ENCODE peak calls at places on chromosomes 1 and 21, in five cellular contexts. U is fibroblast of gingiva, A is kidney tubule cell, T is occipital lobe, W is naive B cell. F is an unnamed sample.

GRCh38 chr21:20856926-20857325 is 141.3 kb upstream of the NCAM2 start:
- DNase-seq in U (no peak), A (no peak), T (no peak), W (no peak), F (no peak)

GRCh38 chr1:229431270-229432115 is 2.4 kb downstream of the ACTA1 start:
- DNase-seq in U (no peak), A (no peak), T (no peak), W (no peak), F (no peak)

GRCh38 chr1:6870086-6870485 is 84.8 kb downstream of the CAMTA1 start:
- DNase-seq in U (peak; percentile 80), A (no peak), T (no peak), W (no peak), F (peak; percentile 73)

GRCh38 chr1:192763243-192763642 is 45.6 kb upstream of the RGS2 start:
- DNase-seq in U (no peak), A (peak; percentile 33), T (no peak), W (no peak), F (peak; percentile 33)

GRCh38 chr1:91584866-91585265 is 84.2 kb downstream of the CDC7 start:
- DNase-seq in U (no peak), A (peak; percentile 19), T (no peak), W (no peak), F (no peak)

GRCh38 chr1:153699116-153699515 is 20.6 kb downstream of the NPR1 start:
- DNase-seq in U (peak; percentile 68), A (peak; percentile 56), T (no peak), W (no peak), F (peak; percentile 35)

GRCh38 chr1:179129702-179130473 is 48.0 kb downstream of the TOR3A start:
- DNase-seq in U (no peak), A (peak; percentile 61), T (no peak), W (peak; percentile 66), F (peak; percentile 66)

GRCh38 chr1:165773324-165773965 is 4.8 kb upstream of the TMCO1 start:
- DNase-seq in U (peak; percentile 57), A (peak; percentile 94), T (no peak), W (no peak), F (peak; percentile 88)

GRCh38 chr1:19814681-19815503 is at the start of gene RNF186:
- DNase-seq in U (no peak), A (peak; percentile 76), T (no peak), W (no peak), F (no peak)

GRCh38 chr1:165481820-165482532 is 37.0 kb upstream of the RXRG start:
- DNase-seq in U (peak; percentile 69), A (peak; percentile 91), T (no peak), W (no peak), F (peak; percentile 92)

GRCh38 chr21:35048706-35049617 is at the start of gene RUNX1:
- DNase-seq in U (peak; percentile 74), A (peak; percentile 93), T (no peak), W (peak; percentile 88), F (peak; percentile 99)

GRCh38 chr1:112540395-112540794 is 31.6 kb downstream of the WNT2B start:
- DNase-seq in U (peak; percentile 70), A (no peak), T (no peak), W (no peak), F (peak; percentile 31)

GRCh38 chr1:206468571-206468970 is 1.7 kb upstream of the IKBKE start:
- DNase-seq in U (no peak), A (no peak), T (no peak), W (no peak), F (no peak)

GRCh38 chr1:55375617-55376258 is 160.6 kb upstream of the USP24 start:
- DNase-seq in U (peak; percentile 53), A (peak; percentile 52), T (no peak), W (peak; percentile 13), F (peak; percentile 53)

GRCh38 chr1:246267896-246268295 is 239.2 kb downstream of the SMYD3 start:
- DNase-seq in U (no peak), A (no peak), T (no peak), W (no peak), F (no peak)

GRCh38 chr1:66998972-66999371 is 55.0 kb downstream of the SLC35D1 start:
- DNase-seq in U (no peak), A (no peak), T (no peak), W (no peak), F (no peak)

GRCh38 chr1:230498704-230499103 is 72.6 kb upstream of the PGBD5 start:
- DNase-seq in U (no peak), A (no peak), T (no peak), W (no peak), F (no peak)

GRCh38 chr1:77085109-77085508 is 134.1 kb downstream of the PIGK start:
- DNase-seq in U (no peak), A (no peak), T (no peak), W (no peak), F (no peak)

GRCh38 chr1:231387770-231388669 is 34.1 kb downstream of the EGLN1 start:
- DNase-seq in U (no peak), A (peak; percentile 56), T (no peak), W (no peak), F (peak; percentile 77)

GRCh38 chr1:183363967-183364366 is 54.2 kb downstream of the NMNAT2 start:
- DNase-seq in U (peak; percentile 34), A (no peak), T (no peak), W (no peak), F (no peak)

GRCh38 chr1:37808369-37809319 is 636 bp upstream of the YRDC start:
- DNase-seq in U (peak; percentile 83), A (peak; percentile 79), T (peak; percentile 83), W (no peak), F (peak; percentile 79)

GRCh38 chr1:183881387-183882084 is 76.6 kb downstream of the RGL1 start:
- DNase-seq in U (peak; percentile 39), A (peak; percentile 79), T (peak; percentile 22), W (no peak), F (peak; percentile 91)

GRCh38 chr21:26843912-26844257 is 1.3 kb downstream of the ADAMTS1 start:
- DNase-seq in U (no peak), A (peak; percentile 56), T (no peak), W (no peak), F (peak; percentile 65)

GRCh38 chr1:212699104-212699838 is 369 bp downstream of the BATF3 start:
- DNase-seq in U (peak; percentile 18), A (peak; percentile 53), T (no peak), W (peak; percentile 31), F (peak; percentile 52)

GRCh38 chr1:111553199-111553598 is 49.8 kb upstream of the ADORA3 start:
- DNase-seq in U (peak; percentile 14), A (peak; percentile 93), T (no peak), W (no peak), F (peak; percentile 85)

GRCh38 chr1:2270260-2271100 is 42.4 kb downstream of the SKI start:
- DNase-seq in U (no peak), A (no peak), T (no peak), W (no peak), F (no peak)

GRCh38 chr1:95126846-95127245 is 9.7 kb downstream of the TLCD4 start:
- DNase-seq in U (no peak), A (peak; percentile 13), T (no peak), W (no peak), F (peak; percentile 88)

GRCh38 chr1:67420835-67421492 is 9.2 kb downstream of the SERBP1 start:
- DNase-seq in U (no peak), A (no peak), T (no peak), W (no peak), F (no peak)

GRCh38 chr21:43269461-43269860 is 100.7 kb downstream of the CRYAA start:
- DNase-seq in U (no peak), A (no peak), T (no peak), W (no peak), F (no peak)

GRCh38 chr1:23720256-23720995 is 22.8 kb upstream of the ELOA start:
- DNase-seq in U (peak; percentile 16), A (no peak), T (no peak), W (no peak), F (peak; percentile 23)

GRCh38 chr1:160576430-160576829 is 2.9 kb downstream of the CD84 start:
- DNase-seq in U (no peak), A (no peak), T (no peak), W (no peak), F (no peak)